ENCODE peak calls at places on chromosomes 12 and 14, in nine cellular contexts. V is astrocyte of the spinal cord; T is fibroblast of lung; N is H9; Z is CD4-positive, alpha-beta T cell; L is fibroblast of mammary gland; J is AG09309; A is RWPE2; M is suprapubic skin. Q is an unnamed sample.

GRCh38 chr12:81668475-81668874 is 90.7 kb downstream of the PPFIA2 start:
- DNase-seq in V (peak), T (peak), J (peak), N (no peak), M (no peak), L (peak), A (no peak), Z (no peak), Q (peak)

GRCh38 chr12:101784376-101784775 is 45.1 kb upstream of the SYCP3 start:
- DNase-seq in Z (no peak), N (no peak), T (no peak), V (no peak), L (no peak), M (no peak), A (no peak), J (no peak), Q (no peak)

GRCh38 chr14:93954900-93955891 is 21.2 kb downstream of the ASB2 start:
- DNase-seq in V (no peak), N (no peak), T (no peak), J (no peak), L (no peak), Z (peak), M (no peak), A (no peak), Q (no peak)

GRCh38 chr12:27554421-27555186 is 30.6 kb downstream of the PPFIBP1 start:
- DNase-seq in Z (no peak), J (no peak), M (peak), T (peak), L (peak), N (no peak), A (no peak), V (peak), Q (peak)

GRCh38 chr14:34043627-34044372 is 92.9 kb upstream of the EGLN3 start:
- DNase-seq in M (no peak), J (no peak), L (no peak), A (no peak), Z (peak), T (no peak), V (no peak), N (peak), Q (no peak)

GRCh38 chr12:116759783-116760581 is 21.9 kb downstream of the RNFT2 start:
- DNase-seq in A (no peak), Z (peak), J (no peak), M (no peak), L (no peak), T (no peak), V (no peak), N (peak), Q (no peak)

GRCh38 chr14:103401223-103402214 is 16.3 kb downstream of the MARK3 start:
- DNase-seq in V (peak), A (no peak), J (no peak), T (peak), L (peak), Z (no peak), N (no peak), M (no peak), Q (peak)

GRCh38 chr12:48712209-48712608 is 4.3 kb downstream of the CCNT1 start:
- DNase-seq in T (no peak), M (no peak), V (no peak), J (no peak), N (no peak), L (no peak), A (no peak), Z (no peak), Q (no peak)

GRCh38 chr14:74089251-74090020 is 4.7 kb downstream of the LIN52 start:
- DNase-seq in M (no peak), N (no peak), A (no peak), Z (no peak), J (no peak), V (no peak), T (no peak), L (no peak), Q (no peak)

GRCh38 chr12:662541-663292 is 528 bp downstream of the NINJ2 start:
- DNase-seq in J (no peak), V (peak), N (no peak), M (no peak), L (no peak), A (no peak), Z (no peak), T (no peak), Q (peak)

GRCh38 chr12:64528616-64529015 is 76.7 kb downstream of the TBK1 start:
- DNase-seq in Z (no peak), T (no peak), J (no peak), N (no peak), V (no peak), L (peak), A (no peak), M (no peak), Q (no peak)

GRCh38 chr14:68947802-68948201 is 31.3 kb downstream of the ACTN1 start:
- DNase-seq in L (peak), Z (no peak), T (peak), V (no peak), M (no peak), N (no peak), J (no peak), A (no peak), Q (peak)

GRCh38 chr12:109475993-109476806 is 900 bp downstream of the KCTD10 start:
- DNase-seq in N (no peak), Z (no peak), V (no peak), A (no peak), L (peak), M (no peak), T (peak), J (no peak), Q (peak)

GRCh38 chr14:71952381-71953363 is 20.4 kb downstream of the RGS6 start:
- DNase-seq in M (no peak), Z (no peak), A (no peak), N (no peak), L (peak), J (no peak), T (no peak), V (no peak), Q (no peak)

GRCh38 chr12:1606021-1606622 is 11.7 kb upstream of the FBXL14 start:
- DNase-seq in J (no peak), V (peak), M (peak), N (peak), T (peak), A (peak), L (peak), Z (peak), Q (peak)

GRCh38 chr14:103607039-103607668 is 21.9 kb upstream of the KLC1 start:
- DNase-seq in N (peak), T (peak), L (peak), Z (peak), V (peak), M (peak), J (peak), A (no peak), Q (peak)

GRCh38 chr12:41663487-41664258 is 475.6 kb downstream of the PDZRN4 start:
- DNase-seq in Z (no peak), J (no peak), V (peak), N (no peak), L (peak), T (peak), M (no peak), A (no peak), Q (peak)

GRCh38 chr12:118706437-118706836 is 274.9 kb upstream of the SRRM4 start:
- DNase-seq in Z (no peak), N (no peak), A (no peak), L (no peak), J (no peak), T (no peak), M (no peak), V (no peak), Q (no peak)

GRCh38 chr12:53844989-53845836 is 93.4 kb upstream of the HOXC13 start:
- DNase-seq in T (no peak), L (no peak), A (peak), M (peak), Z (no peak), N (peak), V (no peak), J (no peak), Q (peak)

GRCh38 chr14:64253672-64254071 is 40.5 kb downstream of the ESR2 start:
- DNase-seq in J (no peak), N (no peak), A (no peak), T (peak), Z (no peak), M (no peak), V (peak), L (peak), Q (peak)

GRCh38 chr12:130787445-130788410 is 51.3 kb downstream of the STX2 start:
- DNase-seq in L (peak), N (peak), T (peak), M (no peak), V (peak), Z (no peak), A (no peak), J (no peak), Q (no peak)

GRCh38 chr14:52349731-52350130 is 35.6 kb downstream of the PTGER2 start:
- DNase-seq in N (no peak), A (no peak), J (no peak), V (no peak), L (peak), T (no peak), Z (no peak), M (no peak), Q (no peak)

GRCh38 chr14:67879026-67879425 is 59.4 kb downstream of the RAD51B start:
- DNase-seq in N (no peak), Z (no peak), A (no peak), T (no peak), L (no peak), V (no peak), J (no peak), M (no peak), Q (no peak)

GRCh38 chr12:42186793-42187192 is 42.1 kb upstream of the GXYLT1 start:
- DNase-seq in L (no peak), N (no peak), Z (no peak), A (no peak), M (no peak), V (no peak), T (no peak), J (no peak), Q (no peak)

GRCh38 chr14:73829526-73830431 is 21.9 kb upstream of the PTGR2 start:
- DNase-seq in L (peak), J (peak), T (peak), A (no peak), Z (no peak), V (peak), N (no peak), M (no peak), Q (peak)

GRCh38 chr12:112674539-112674938 is 117.0 kb upstream of the RPH3A start:
- DNase-seq in T (no peak), L (no peak), J (no peak), V (no peak), Z (no peak), N (no peak), A (no peak), M (no peak), Q (no peak)

GRCh38 chr12:132393991-132394949 is 64.9 kb upstream of the GALNT9 start:
- DNase-seq in A (peak), M (peak), V (no peak), L (no peak), N (no peak), J (no peak), T (no peak), Z (no peak), Q (no peak)

DNA sequence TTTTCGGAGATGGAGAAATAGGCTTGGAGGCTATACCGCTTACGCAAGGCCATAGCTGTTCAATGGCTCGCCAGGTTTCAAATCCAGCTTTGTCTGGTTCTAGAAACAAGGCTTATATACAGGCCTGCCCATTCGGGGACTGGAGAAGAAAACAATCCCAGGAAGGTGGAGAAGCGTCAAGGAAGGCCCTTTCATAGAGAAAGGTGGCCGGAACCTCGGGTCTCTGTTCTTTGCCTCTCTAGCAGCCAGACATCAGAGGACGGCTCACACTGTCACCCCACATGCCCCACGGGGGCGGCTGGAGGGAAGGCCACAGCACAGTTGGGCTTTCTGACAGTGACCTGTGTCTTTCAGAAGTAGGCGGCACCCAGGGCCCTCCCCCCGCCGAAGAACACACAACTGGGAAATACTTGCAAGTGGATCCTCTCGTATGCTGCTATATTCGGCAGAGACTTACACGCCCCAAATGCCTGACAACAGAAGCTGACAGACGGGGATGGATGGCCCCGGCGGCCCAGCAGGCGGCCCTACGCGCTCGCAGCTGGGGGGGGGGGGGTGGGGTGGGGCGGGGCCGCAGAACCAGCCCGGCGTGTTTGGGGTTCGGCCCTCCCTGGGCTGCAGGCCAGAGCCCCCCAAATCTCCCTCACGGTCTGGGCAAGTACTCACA is 4.5 kb upstream of the SETD1B start:
- DNase-seq in V (peak), J (no peak), M (peak), L (peak), N (peak), A (peak), T (peak), Z (no peak), Q (peak)
- TF ChIP-seq CTCF in V (no peak), J (no peak), M (no peak), L (no peak), N (no peak), A (no peak), T (no peak), Z (no peak), Q (no peak)

GRCh38 chr12:4302881-4303280 is 18.1 kb upstream of the TIGAR start:
- DNase-seq in T (no peak), Z (no peak), V (no peak), L (no peak), A (no peak), J (no peak), M (peak), N (no peak), Q (no peak)

GRCh38 chr12:4307593-4308333 is 13.2 kb upstream of the TIGAR start:
- DNase-seq in V (peak), J (peak), T (peak), M (no peak), L (peak), N (peak), A (peak), Z (no peak), Q (peak)

GRCh38 chr12:4312251-4312650 is 8.8 kb upstream of the TIGAR start:
- DNase-seq in V (no peak), T (no peak), M (no peak), A (no peak), Z (no peak), N (no peak), L (no peak), J (no peak), Q (no peak)

GRCh38 chr12:4303750-4304149 is 17.3 kb upstream of the TIGAR start:
- DNase-seq in V (no peak), A (no peak), Z (no peak), J (no peak), L (no peak), M (no peak), N (no peak), T (no peak), Q (no peak)

DNA sequence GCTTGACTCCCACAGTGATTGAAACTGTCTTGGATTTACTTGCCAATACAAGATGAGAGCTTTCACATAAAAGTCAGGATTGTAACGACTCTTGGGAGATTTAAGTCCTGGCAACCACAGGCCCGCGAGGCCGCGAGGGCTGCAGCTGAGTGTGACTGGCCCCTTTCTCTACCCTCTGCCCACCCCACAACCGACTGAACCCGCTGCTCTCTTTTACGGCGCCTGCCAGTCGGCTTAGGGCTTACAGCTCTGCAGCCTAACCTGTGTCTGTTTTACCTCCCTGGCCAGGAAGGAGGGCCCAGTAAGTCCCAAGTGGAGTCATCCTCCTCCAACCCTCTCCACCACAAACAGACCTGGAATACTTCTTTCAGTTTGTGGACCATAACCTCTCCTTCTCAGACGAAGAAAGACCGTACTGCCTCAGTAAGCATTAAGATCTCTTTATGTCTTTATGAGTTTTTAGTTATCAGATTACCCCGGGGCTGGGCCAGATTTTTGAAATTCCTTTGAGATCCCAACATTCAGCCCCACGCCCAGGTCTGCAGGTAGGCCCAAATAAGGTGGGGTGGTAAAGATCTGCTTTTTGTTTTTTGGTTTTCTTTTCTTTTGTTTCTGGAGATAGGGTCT is 12.6 kb upstream of the TIGAR start:
- DNase-seq in A (no peak), T (no peak), N (peak), V (no peak), L (no peak), Z (no peak), M (no peak), J (no peak), Q (no peak)
- TF ChIP-seq CTCF in A (peak), T (no peak), N (no peak), V (no peak), L (no peak), Z (no peak), M (no peak), J (no peak), Q (no peak)

DNA sequence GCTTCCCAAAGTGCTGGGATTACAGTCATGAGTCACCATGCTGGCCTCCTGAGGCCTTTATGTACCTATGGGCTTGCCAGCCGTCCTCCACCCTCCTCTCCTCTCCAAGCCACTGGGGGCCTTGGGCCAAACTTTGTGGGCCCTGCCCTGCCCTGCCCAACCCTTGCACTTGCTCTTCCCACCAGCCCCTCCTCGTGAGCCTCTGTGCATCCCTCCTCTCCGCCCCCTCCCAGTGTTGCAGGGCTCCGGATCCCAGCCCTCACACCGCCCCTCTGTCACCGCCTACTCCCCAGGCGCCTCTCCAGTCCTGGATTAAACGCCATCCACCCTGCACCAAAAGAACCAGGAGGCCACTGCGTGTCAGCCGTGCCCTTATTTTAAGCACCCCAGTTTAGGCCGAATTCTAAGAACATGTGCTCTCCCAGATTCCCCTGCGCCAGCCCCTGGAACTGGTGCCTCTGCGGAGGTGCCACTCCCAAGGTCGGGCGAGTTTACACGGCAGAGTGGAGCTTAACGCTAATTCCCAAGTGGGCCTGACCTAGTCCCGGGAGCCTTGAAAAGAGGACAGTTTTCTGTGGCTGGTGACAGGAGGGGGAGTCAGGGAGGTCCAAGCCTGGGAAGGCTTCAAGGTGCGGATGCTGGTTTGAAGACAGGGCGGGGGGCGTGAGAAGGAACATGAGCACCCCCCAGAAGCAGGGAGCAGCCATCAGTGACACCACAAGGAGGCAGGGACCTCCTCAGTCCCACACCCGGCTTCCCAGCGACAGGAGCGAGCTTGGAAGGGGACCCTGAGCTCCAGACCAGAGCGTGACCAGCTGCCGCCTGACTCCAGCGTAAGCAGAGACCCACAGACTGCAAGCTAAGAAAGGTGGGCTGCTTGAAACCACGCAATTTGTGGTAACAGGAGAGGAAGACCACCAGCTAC is 21.2 kb upstream of the CDCA4 start:
- DNase-seq in N (no peak), L (no peak), Z (no peak), A (no peak), T (no peak), J (no peak), M (peak), V (no peak), Q (no peak)
- TF ChIP-seq CTCF in N (no peak), L (no peak), Z (no peak), A (no peak), T (no peak), J (no peak), M (no peak), V (no peak), Q (no peak)

GRCh38 chr12:13130981-13131380 is 27.5 kb upstream of the GSG1 start:
- DNase-seq in A (no peak), M (no peak), J (no peak), N (no peak), Z (no peak), T (no peak), L (no peak), V (no peak), Q (peak)

GRCh38 chr12:13133886-13134285 is 30.4 kb upstream of the GSG1 start:
- DNase-seq in T (no peak), V (no peak), N (no peak), M (no peak), J (no peak), A (no peak), Z (no peak), L (no peak), Q (no peak)

GRCh38 chr12:13135336-13136178 is 32.1 kb upstream of the GSG1 start:
- DNase-seq in A (peak), M (peak), Z (no peak), T (peak), L (peak), J (peak), N (peak), V (peak), Q (peak)
- TF ChIP-seq CTCF in A (peak), M (no peak), Z (no peak), T (peak), L (peak), J (peak), N (no peak), V (peak), Q (peak)

GRCh38 chr14:95490727-95491451 is 25.6 kb downstream of the SYNE3 start:
- DNase-seq in M (no peak), Z (no peak), N (no peak), T (peak), V (no peak), J (no peak), A (no peak), L (peak), Q (no peak)
- TF ChIP-seq CTCF in M (no peak), Z (no peak), N (no peak), T (no peak), V (no peak), J (no peak), A (no peak), L (no peak), Q (no peak)

Q was measured in AG10803.